ENCODE peak calls at places on chromosomes 12 and 14, in eight cellular contexts. M, L, N, X, G, O, H and Z are unnamed samples.

GRCh38 chr12:58316926-58317325 is 375.6 kb downstream of the ATP23 start:
- DNase-seq in M (no peak), L (no peak), N (no peak), X (no peak), G (no peak), O (no peak), H (no peak), Z (no peak)

GRCh38 chr12:10211101-10211974 is 1.3 kb upstream of the GABARAPL1 start:
- DNase-seq in M (peak; percentile 69), L (peak; percentile 44), N (no peak), X (no peak), G (no peak), O (no peak), H (no peak), Z (no peak)

GRCh38 chr12:49279706-49280159 is 14.9 kb downstream of the TUBA1C start:
- DNase-seq in M (no peak), L (no peak), N (peak; percentile 26), X (no peak), G (no peak), O (no peak), H (peak; percentile 56), Z (no peak)

GRCh38 chr12:15778126-15778525 is 11.1 kb downstream of the EPS8 start:
- DNase-seq in M (no peak), L (no peak), N (no peak), X (no peak), G (no peak), O (no peak), H (no peak), Z (no peak)

GRCh38 chr12:30964896-30965612 is 38.5 kb downstream of the TSPAN11 start:
- DNase-seq in M (no peak), L (no peak), N (no peak), X (no peak), G (no peak), O (no peak), H (no peak), Z (no peak)

GRCh38 chr12:88206636-88207035 is 64.5 kb downstream of the TMTC3 start:
- DNase-seq in M (no peak), L (no peak), N (no peak), X (no peak), G (no peak), O (peak; percentile 60), H (no peak), Z (no peak)

GRCh38 chr14:81247271-81247766 is 26.6 kb upstream of the GTF2A1 start:
- DNase-seq in M (no peak), L (no peak), N (no peak), X (no peak), G (no peak), O (no peak), H (no peak), Z (no peak)

GRCh38 chr12:121806556-121807308 is 2.9 kb downstream of the SETD1B start:
- DNase-seq in M (no peak), L (no peak), N (no peak), X (no peak), G (peak; percentile 51), O (no peak), H (no peak), Z (no peak)

GRCh38 chr12:132295101-132295526 is 34.3 kb downstream of the GALNT9 start:
- DNase-seq in M (no peak), L (no peak), N (no peak), X (no peak), G (no peak), O (no peak), H (no peak), Z (no peak)

GRCh38 chr12:106773286-106773685 is 1.2 kb upstream of the RIC8B start:
- DNase-seq in M (no peak), L (peak; percentile 38), N (no peak), X (no peak), G (peak; percentile 22), O (no peak), H (no peak), Z (no peak)

GRCh38 chr14:52356025-52356424 is 41.9 kb downstream of the PTGER2 start:
- DNase-seq in M (no peak), L (no peak), N (peak; percentile 55), X (no peak), G (peak; percentile 47), O (no peak), H (no peak), Z (no peak)

GRCh38 chr12:107990325-107990724 is 138.8 kb upstream of the WSCD2 start:
- DNase-seq in M (no peak), L (no peak), N (peak; percentile 11), X (no peak), G (peak; percentile 49), O (peak; percentile 12), H (peak; percentile 29), Z (no peak)

GRCh38 chr14:101116065-101116464 is 212.5 kb upstream of the RTL1 start:
- DNase-seq in M (peak; percentile 27), L (no peak), N (no peak), X (no peak), G (no peak), O (no peak), H (no peak), Z (no peak)

DNA sequence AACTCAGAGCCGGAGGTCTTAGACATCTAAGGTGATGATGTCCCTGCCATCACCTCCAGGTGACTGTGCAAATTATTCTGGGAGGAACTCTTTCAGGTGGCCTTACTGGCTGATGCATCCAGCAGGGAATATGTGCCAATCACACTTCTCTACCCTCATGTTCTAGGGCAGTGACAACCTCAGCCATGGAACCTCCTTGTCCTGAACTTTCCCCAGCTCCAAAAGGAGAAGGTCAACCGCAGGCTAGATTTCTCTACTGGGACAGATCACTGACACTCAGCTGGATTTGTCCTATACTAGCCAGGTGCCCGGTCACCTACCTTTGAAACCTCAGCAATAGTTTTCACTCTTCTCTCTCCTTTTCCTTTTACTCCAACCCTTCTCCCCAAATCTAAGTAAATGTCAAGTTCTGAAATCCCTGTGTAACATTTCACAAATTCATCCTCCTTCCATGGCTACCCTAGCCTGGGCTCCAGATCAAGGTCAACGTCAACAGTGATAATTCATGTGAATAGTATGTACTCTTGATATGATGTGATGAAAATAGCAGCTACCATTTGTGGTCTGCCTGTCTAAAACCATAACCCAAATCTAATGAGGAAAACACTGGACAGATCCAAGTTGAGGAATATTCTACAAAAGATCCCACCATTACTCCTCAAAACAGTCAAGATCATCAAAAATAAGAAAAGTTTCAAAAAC is 115.0 kb upstream of the EGLN3 start:
- DNase-seq in M (no peak), L (no peak), N (no peak), X (no peak), G (no peak), O (no peak), H (no peak), Z (no peak)
- H3K27ac ChIP-seq in M (no peak overlapping the region), L (no peak overlapping the region), N (no peak overlapping the region), X (no peak overlapping the region), G (no peak overlapping the region), O (no peak overlapping the region), H (no peak overlapping the region), Z (no peak overlapping the region)

DNA sequence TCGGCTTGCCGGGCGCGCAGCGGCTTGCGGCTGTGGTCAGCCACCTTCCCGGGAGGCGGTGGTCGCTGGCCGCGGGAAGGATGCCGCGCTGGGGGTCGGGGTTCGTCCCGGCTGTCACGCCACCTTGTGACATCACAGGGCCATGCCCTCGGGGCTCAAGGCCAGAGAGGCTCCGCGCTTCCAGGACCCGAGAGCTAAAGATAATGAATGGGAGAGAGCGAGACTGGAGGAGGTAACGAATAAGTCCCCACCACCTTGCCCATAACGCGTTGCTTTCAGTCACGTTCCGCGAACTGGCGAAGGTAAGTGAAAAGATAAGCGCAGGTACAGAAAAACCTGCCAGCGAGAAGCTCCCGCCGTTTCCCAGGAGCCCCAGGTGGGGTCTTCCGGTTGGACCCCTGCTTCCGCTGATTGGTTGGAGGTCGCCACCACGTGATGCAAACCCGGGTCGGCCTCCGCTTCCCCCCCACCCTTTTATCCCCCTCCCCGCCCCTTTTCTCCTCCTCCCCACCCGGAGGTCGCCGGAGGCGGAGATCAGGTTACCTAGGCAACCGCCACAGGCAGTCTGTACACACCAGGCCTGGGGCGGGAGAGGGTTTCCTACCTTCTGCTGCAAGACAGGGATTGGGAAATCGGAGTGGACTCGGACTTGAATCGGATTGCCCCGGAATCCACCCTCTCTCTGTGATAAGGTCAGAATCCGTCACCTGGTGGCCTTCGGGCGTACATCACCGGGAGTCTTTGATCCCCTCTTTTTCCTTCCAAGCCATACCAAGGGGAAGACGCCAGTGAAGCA is at the start of gene LRRC9:
- DNase-seq in M (no peak), L (peak; percentile 26), N (peak; percentile 14), X (peak; percentile 78), G (no peak), O (no peak), H (peak; percentile 93), Z (no peak)
- TF ChIP-seq EP300 in M (no peak), L (no peak), N (no peak), X (no peak), G (no peak), O (no peak), H (no peak), Z (no peak)

GRCh38 chr14:21553266-21553665 is 26.6 kb downstream of the OR10G3 start:
- DNase-seq in M (no peak), L (no peak), N (no peak), X (no peak), G (no peak), O (no peak), H (no peak), Z (no peak)

GRCh38 chr14:21556378-21557083 is 23.3 kb downstream of the OR10G3 start:
- DNase-seq in M (no peak), L (no peak), N (no peak), X (no peak), G (no peak), O (no peak), H (no peak), Z (no peak)

GRCh38 chr14:21558703-21559063 is 21.2 kb downstream of the OR10G3 start:
- DNase-seq in M (no peak), L (no peak), N (no peak), X (no peak), G (no peak), O (no peak), H (no peak), Z (no peak)

GRCh38 chr14:21557084-21557901 is 22.6 kb downstream of the OR10G3 start:
- DNase-seq in M (peak; percentile 87), L (peak; percentile 77), N (peak; percentile 77), X (no peak), G (peak; percentile 92), O (peak; percentile 98), H (peak; percentile 99), Z (peak; percentile 61)
- TF ChIP-seq CTCF in M (peak; percentile 68), L (peak; percentile 70), N (peak; percentile 73), X (peak; percentile 84), G (peak; percentile 84), O (peak; percentile 59), H (peak; percentile 85), Z (peak; percentile 48)

GRCh38 chr14:75428230-75429104 is 645 bp downstream of the JDP2 start:
- DNase-seq in M (peak; percentile 82), L (peak; percentile 50), N (peak; percentile 63), X (no peak), G (no peak), O (no peak), H (no peak), Z (no peak)

GRCh38 chr14:75427126-75427481 is 718 bp upstream of the JDP2 start:
- DNase-seq in M (no peak), L (no peak), N (peak; percentile 33), X (no peak), G (no peak), O (no peak), H (no peak), Z (no peak)

GRCh38 chr14:75427482-75428229 is at the start of gene JDP2:
- DNase-seq in M (peak; percentile 98), L (peak; percentile 96), N (peak; percentile 94), X (peak; percentile 97), G (peak; percentile 80), O (peak; percentile 96), H (peak; percentile 60), Z (no peak)

GRCh38 chr14:75425443-75425842 is 2.4 kb upstream of the JDP2 start:
- DNase-seq in M (no peak), L (no peak), N (no peak), X (no peak), G (no peak), O (no peak), H (no peak), Z (no peak)

GRCh38 chr14:75426332-75427125 is 1.3 kb upstream of the JDP2 start:
- DNase-seq in M (no peak), L (no peak), N (no peak), X (no peak), G (no peak), O (no peak), H (peak; percentile 40), Z (peak; percentile 76)
- H3K27ac ChIP-seq in M (peak overlapping the region; percentile 96), L (peak overlapping the region; percentile 82), N (peak overlapping the region; percentile 90), X (peak overlapping the region; percentile 84), G (peak overlapping the region; percentile 94), O (peak overlapping the region; percentile 87), H (no peak overlapping the region), Z (peak overlapping the region; percentile 91)